ENCODE peak calls at places on chromosomes 3 and 15, in eight cellular contexts. T, Y, O, V, D, Z, C and B are unnamed samples.

GRCh38 chr3:139627759-139628158 is 50.0 kb downstream of the NMNAT3 start:
- DNase-seq in O (no peak), V (no peak), T (no peak), Z (no peak), C (no peak), Y (no peak), D (no peak), B (no peak)

GRCh38 chr3:18424213-18424861 is 802 bp downstream of the SATB1 start:
- DNase-seq in O (peak), V (no peak), C (no peak), T (no peak), Y (peak), D (no peak), Z (no peak), B (no peak)

GRCh38 chr15:90192961-90193786 is 8.0 kb upstream of the SEMA4B start:
- DNase-seq in V (no peak), C (no peak), Z (no peak), D (no peak), Y (no peak), T (no peak), O (no peak), B (no peak)

GRCh38 chr3:177287231-177287630 is 89.9 kb upstream of the TBL1XR1 start:
- DNase-seq in T (no peak), D (no peak), O (no peak), Z (no peak), V (no peak), Y (no peak), C (no peak), B (no peak)

GRCh38 chr3:128923607-128924385 is 44.4 kb downstream of the ACAD9 start:
- DNase-seq in V (no peak), D (no peak), Z (no peak), C (no peak), T (no peak), O (no peak), Y (no peak), B (peak)

GRCh38 chr3:116579843-116580242 is 129.7 kb upstream of the TUSC7 start:
- DNase-seq in O (no peak), Y (peak), C (no peak), D (peak), V (no peak), T (peak), Z (peak), B (no peak)

GRCh38 chr15:55282284-55282833 is 7.3 kb downstream of the RAB27A start:
- DNase-seq in O (no peak), Z (peak), V (no peak), D (no peak), C (no peak), T (no peak), Y (peak), B (no peak)

GRCh38 chr3:54374214-54374855 is 252.0 kb downstream of the CACNA2D3 start:
- DNase-seq in Z (no peak), D (peak), Y (no peak), V (no peak), O (peak), T (peak), C (no peak), B (no peak)

GRCh38 chr3:42497009-42497731 is 5.3 kb upstream of the VIPR1 start:
- DNase-seq in D (no peak), V (no peak), Y (no peak), T (peak), C (no peak), O (no peak), Z (peak), B (no peak)

GRCh38 chr3:101847328-101847727 is 2.0 kb upstream of the NFKBIZ start:
- DNase-seq in T (no peak), Z (no peak), D (no peak), Y (no peak), C (no peak), V (no peak), O (no peak), B (no peak)

GRCh38 chr3:58532794-58533220 is 4.2 kb downstream of the ACOX2 start:
- DNase-seq in Z (peak), O (peak), T (peak), C (peak), D (peak), V (peak), Y (peak), B (peak)

GRCh38 chr3:105608623-105609022 is 241.9 kb downstream of the ALCAM start:
- DNase-seq in T (no peak), D (no peak), Z (no peak), V (no peak), O (no peak), Y (no peak), C (no peak), B (no peak)

GRCh38 chr3:62585861-62586260 is 212.5 kb upstream of the FEZF2 start:
- DNase-seq in Z (no peak), Y (no peak), T (no peak), C (no peak), D (no peak), V (no peak), O (no peak), B (no peak)

GRCh38 chr3:150699068-150699635 is 4.6 kb downstream of the ERICH6 start:
- DNase-seq in T (peak), V (no peak), D (no peak), Z (peak), Y (no peak), O (no peak), C (no peak), B (no peak)

GRCh38 chr15:35271371-35272043 is 186.4 kb upstream of the NANOGP8 start:
- DNase-seq in Z (peak), T (no peak), Y (no peak), D (no peak), V (no peak), O (no peak), C (no peak), B (no peak)

GRCh38 chr15:101242160-101242998 is 9.5 kb downstream of the CHSY1 start:
- DNase-seq in D (no peak), T (no peak), V (peak), C (peak), O (peak), Z (peak), Y (no peak), B (peak)

GRCh38 chr15:63261311-63261710 is 16.1 kb upstream of the APH1B start:
- DNase-seq in Z (no peak), C (no peak), O (no peak), Y (no peak), T (no peak), D (no peak), V (no peak), B (no peak)

GRCh38 chr3:23232016-23232415 is 28.9 kb downstream of the UBE2E2 start:
- DNase-seq in O (no peak), D (no peak), Y (no peak), C (no peak), V (no peak), T (no peak), Z (no peak), B (no peak)

GRCh38 chr15:73709671-73710070 is 25.5 kb downstream of the CD276 start:
- DNase-seq in Y (no peak), Z (no peak), C (no peak), O (no peak), D (no peak), V (no peak), T (no peak), B (no peak)

GRCh38 chr15:88769161-88769971 is 33.9 kb upstream of the ACAN start:
- DNase-seq in Z (peak), Y (no peak), D (peak), C (no peak), T (no peak), O (no peak), V (no peak), B (no peak)

GRCh38 chr15:41966414-41966812 is 5.9 kb downstream of the EHD4 start:
- DNase-seq in O (no peak), Y (no peak), V (no peak), T (no peak), Z (no peak), C (no peak), D (no peak), B (no peak)

GRCh38 chr15:72722071-72722696 is 36.2 kb downstream of the BBS4 start:
- DNase-seq in C (peak), O (peak), Z (peak), V (peak), Y (peak), T (peak), D (peak), B (peak)

GRCh38 chr3:18344306-18345014 is 80.7 kb downstream of the SATB1 start:
- DNase-seq in Y (no peak), Z (no peak), T (no peak), D (no peak), C (no peak), O (no peak), V (no peak), B (no peak)

GRCh38 chr3:69197922-69198540 is 75.6 kb upstream of the LMOD3 start:
- DNase-seq in Z (no peak), O (no peak), T (no peak), V (peak), Y (no peak), C (no peak), D (no peak), B (peak)

GRCh38 chr15:101307897-101308603 is 13.0 kb upstream of the SNRPA1 start:
- DNase-seq in O (no peak), Z (no peak), Y (no peak), C (no peak), D (no peak), T (no peak), V (no peak), B (no peak)

GRCh38 chr15:69623521-69624513 is 171.2 kb downstream of the RPLP1 start:
- DNase-seq in Z (no peak), C (no peak), O (no peak), T (no peak), Y (no peak), V (no peak), D (no peak), B (no peak)

GRCh38 chr3:30604091-30604490 is 2.3 kb upstream of the TGFBR2 start:
- DNase-seq in D (no peak), Y (no peak), V (no peak), Z (peak), T (no peak), O (no peak), C (no peak), B (no peak)

GRCh38 chr3:107868449-107868848 is 222.4 kb downstream of the CD47 start:
- DNase-seq in T (peak), C (no peak), D (no peak), Y (peak), O (no peak), Z (no peak), V (no peak), B (no peak)

GRCh38 chr15:72902245-72902928 is 118.8 kb upstream of the ADPGK start:
- DNase-seq in D (no peak), T (no peak), Z (peak), O (no peak), C (no peak), V (no peak), Y (no peak), B (no peak)

GRCh38 chr3:123096701-123097100 is 29.9 kb downstream of the PDIA5 start:
- DNase-seq in V (no peak), C (no peak), D (no peak), T (no peak), Y (no peak), O (no peak), Z (peak), B (no peak)